ENCODE peak calls at places on chromosomes 7 and 10, in nine cellular contexts. X is choroid plexus epithelial cell, Y is AG04449, F is mucosa of descending colon, N is fibroblast of lung, R is hepatocyte, U is IMR-90, B is astrocyte of the spinal cord, O is fibroblast of pulmonary artery. A is an unnamed sample.

GRCh38 chr10:88582806-88583583 is at the start of gene RNLS:
- DNase-seq in X (peak), R (peak), B (peak), Y (no peak), U (peak), F (peak), O (peak), N (peak), A (peak)

GRCh38 chr10:124144536-124144935 is 51.1 kb upstream of the CHST15 start:
- DNase-seq in B (no peak), X (peak), F (no peak), N (no peak), Y (no peak), U (no peak), R (no peak), O (no peak), A (no peak)

GRCh38 chr7:6640246-6640721 is 3.2 kb downstream of the ZNF316 start:
- DNase-seq in O (peak), R (no peak), U (peak), N (peak), Y (no peak), B (peak), F (no peak), X (peak), A (peak)

GRCh38 chr10:103197177-103197576 is 4.1 kb upstream of the NT5C2 start:
- DNase-seq in X (peak), R (peak), F (no peak), N (peak), B (peak), U (peak), O (peak), Y (no peak), A (peak)

GRCh38 chr10:6537704-6538103 is 42.4 kb downstream of the PRKCQ start:
- DNase-seq in N (no peak), Y (no peak), B (no peak), U (no peak), O (no peak), R (no peak), F (no peak), X (no peak), A (no peak)

GRCh38 chr7:42373285-42373684 is 136.3 kb upstream of the GLI3 start:
- DNase-seq in N (no peak), F (no peak), U (no peak), B (no peak), O (no peak), R (no peak), X (no peak), Y (no peak), A (no peak)

GRCh38 chr10:60606343-60607080 is 171.8 kb upstream of the CDK1 start:
- DNase-seq in F (no peak), N (peak), Y (peak), B (peak), U (peak), X (peak), O (peak), R (peak), A (peak)

GRCh38 chr7:98452791-98453190 is 51.9 kb upstream of the BAIAP2L1 start:
- DNase-seq in B (no peak), O (no peak), U (no peak), R (no peak), F (no peak), Y (no peak), X (no peak), N (no peak), A (no peak)

GRCh38 chr10:128047991-128048826 is 78.0 kb downstream of the MKI67 start:
- DNase-seq in R (peak), U (peak), Y (no peak), O (peak), F (no peak), B (peak), N (peak), X (peak), A (peak)
- H3K4me3 ChIP-seq in R (no peak), U (no peak), Y (no peak), O (peak), F (no peak), B (no peak), N (no peak), X (no peak), A (peak)

DNA sequence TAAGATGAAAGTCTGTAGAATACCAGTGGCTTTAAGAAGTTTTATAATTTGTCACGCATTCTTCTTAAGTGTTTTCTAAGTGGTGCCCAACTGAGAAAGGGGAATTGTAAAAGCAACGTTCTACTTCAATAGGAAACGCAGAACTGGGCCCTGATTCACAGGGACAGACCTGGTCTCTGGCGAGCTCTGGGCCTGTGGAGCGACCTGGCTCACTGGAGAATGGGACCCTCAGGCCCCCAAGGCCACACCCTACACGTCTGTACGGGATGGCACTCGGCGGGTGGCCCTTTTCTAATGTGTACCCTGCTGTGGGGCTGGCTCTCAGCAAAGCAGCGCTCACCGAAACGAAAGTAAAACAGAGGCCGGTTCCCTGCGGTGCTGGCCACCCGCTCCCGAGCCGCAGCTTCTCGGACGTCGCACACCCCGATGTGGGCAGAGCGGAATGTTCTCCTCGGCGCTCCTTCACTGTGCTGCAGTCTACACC is 205.0 kb downstream of the DIP2C start:
- DNase-seq in B (peak), O (peak), Y (no peak), X (peak), U (peak), R (no peak), N (peak), F (peak), A (peak)
- H3K4me3 ChIP-seq in B (peak), O (peak), Y (peak), X (peak), U (peak), R (no peak), N (peak), F (no peak), A (peak)

GRCh38 chr10:10092581-10092980 is 925.1 kb upstream of the CELF2 start:
- DNase-seq in N (peak), Y (no peak), B (peak), O (peak), R (peak), U (peak), X (peak), F (no peak), A (peak)
- H3K4me3 ChIP-seq in N (no peak), Y (no peak), B (no peak), O (no peak), R (no peak), U (no peak), X (no peak), F (no peak), A (no peak)

GRCh38 chr7:70849580-70850235 is 282.2 kb upstream of the GALNT17 start:
- DNase-seq in B (no peak), O (no peak), N (no peak), U (no peak), X (no peak), R (no peak), F (no peak), Y (no peak), A (no peak)

DNA sequence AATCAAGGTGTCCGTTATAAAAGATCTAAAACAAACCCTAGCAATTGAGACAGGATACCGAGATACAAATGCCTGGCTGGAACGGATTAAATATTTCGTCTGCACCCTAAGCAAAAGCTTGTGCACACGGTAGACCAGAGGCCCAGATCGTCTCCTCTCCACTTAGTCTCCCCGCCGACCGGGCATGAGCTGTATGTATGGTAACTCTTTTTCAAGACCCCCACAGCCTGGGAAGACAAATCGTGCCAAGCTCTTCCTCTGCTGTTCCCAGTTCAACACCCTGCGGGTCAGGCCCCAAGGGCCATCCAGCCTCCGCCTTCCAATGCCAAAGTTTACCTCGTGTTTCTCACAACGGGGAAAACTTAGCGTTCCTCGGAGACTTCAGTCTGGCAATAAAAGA is 285.7 kb upstream of the GALNT17 start:
- DNase-seq in Y (no peak), O (no peak), B (no peak), R (no peak), U (no peak), X (no peak), N (no peak), F (no peak), A (no peak)
- H3K4me3 ChIP-seq in Y (no peak), O (no peak), B (no peak), R (no peak), U (no peak), X (no peak), N (no peak), F (no peak), A (no peak)

GRCh38 chr10:29850371-29850770 is 209.0 kb downstream of the JCAD start:
- DNase-seq in O (no peak), F (no peak), Y (no peak), X (no peak), U (no peak), N (no peak), B (no peak), R (no peak), A (no peak)

GRCh38 chr10:29846881-29847280 is 212.1 kb upstream of the SVIL start:
- DNase-seq in Y (no peak), F (no peak), O (no peak), R (no peak), B (no peak), X (no peak), N (no peak), U (no peak), A (no peak)

GRCh38 chr10:29849886-29850285 is 209.5 kb downstream of the JCAD start:
- DNase-seq in B (no peak), O (no peak), Y (no peak), X (peak), R (no peak), U (peak), F (no peak), N (no peak), A (peak)

GRCh38 chr10:29851241-29851640 is 208.1 kb downstream of the JCAD start:
- DNase-seq in N (no peak), B (no peak), X (no peak), O (no peak), Y (no peak), U (no peak), R (no peak), F (no peak), A (no peak)

GRCh38 chr10:29849434-29849833 is 210.0 kb downstream of the JCAD start:
- DNase-seq in X (peak), U (peak), F (no peak), B (peak), N (peak), O (peak), R (no peak), Y (no peak), A (peak)
- H3K4me3 ChIP-seq in X (peak), U (peak), F (no peak), B (no peak), N (peak), O (peak), R (no peak), Y (peak), A (peak)

GRCh38 chr10:11353229-11353896 is 258.1 kb downstream of the USP6NL start:
- DNase-seq in X (no peak), U (no peak), R (no peak), B (no peak), O (no peak), Y (no peak), F (no peak), N (no peak), A (no peak)

GRCh38 chr10:11355625-11356024 is 255.8 kb downstream of the USP6NL start:
- DNase-seq in N (no peak), O (no peak), B (no peak), Y (no peak), F (no peak), U (no peak), R (no peak), X (peak), A (no peak)

GRCh38 chr10:11351801-11352200 is 259.6 kb downstream of the USP6NL start:
- DNase-seq in Y (no peak), X (no peak), B (no peak), O (no peak), N (no peak), R (no peak), F (no peak), U (no peak), A (no peak)

GRCh38 chr10:11357361-11357760 is 254.1 kb downstream of the USP6NL start:
- DNase-seq in R (no peak), Y (no peak), N (no peak), X (no peak), O (no peak), B (no peak), U (no peak), F (no peak), A (no peak)

DNA sequence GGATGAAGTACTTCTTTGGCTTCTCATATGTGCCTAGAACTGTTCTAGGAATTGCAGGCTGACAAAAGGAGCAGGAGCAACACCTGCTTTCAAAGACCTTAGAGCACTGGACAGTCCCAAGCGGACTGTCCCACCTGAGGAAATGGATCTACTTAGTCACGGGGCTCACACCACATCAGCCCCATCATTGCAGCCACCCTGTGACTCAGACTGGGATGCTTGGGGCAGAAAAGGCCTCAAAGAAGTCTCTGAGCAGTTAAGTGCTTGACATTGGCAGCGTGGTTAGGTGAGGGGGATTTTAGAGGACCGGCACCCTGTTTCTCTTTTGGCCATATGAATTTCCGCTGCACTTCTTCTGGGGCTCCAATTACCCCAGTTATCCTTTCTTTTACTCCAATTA is 256.6 kb downstream of the USP6NL start:
- DNase-seq in R (no peak), O (no peak), Y (no peak), X (no peak), B (no peak), N (no peak), U (no peak), F (no peak), A (no peak)
- H3K4me3 ChIP-seq in R (no peak), O (no peak), Y (no peak), X (no peak), B (no peak), N (no peak), U (no peak), F (no peak), A (no peak)

GRCh38 chr10:97211229-97211628 is 25.5 kb upstream of the SLIT1 start:
- DNase-seq in R (no peak), B (no peak), U (no peak), X (no peak), O (no peak), Y (no peak), N (no peak), F (no peak), A (no peak)

GRCh38 chr10:97207131-97207530 is 21.4 kb upstream of the SLIT1 start:
- DNase-seq in F (no peak), N (no peak), Y (no peak), X (no peak), O (no peak), U (no peak), R (no peak), B (no peak), A (no peak)

GRCh38 chr10:97204826-97205679 is 19.3 kb upstream of the SLIT1 start:
- DNase-seq in O (no peak), Y (no peak), R (no peak), B (no peak), U (no peak), X (no peak), N (no peak), F (no peak), A (no peak)

GRCh38 chr10:97210576-97210975 is 24.8 kb upstream of the SLIT1 start:
- DNase-seq in U (peak), X (peak), R (peak), O (peak), N (peak), Y (no peak), B (peak), F (peak), A (peak)

DNA sequence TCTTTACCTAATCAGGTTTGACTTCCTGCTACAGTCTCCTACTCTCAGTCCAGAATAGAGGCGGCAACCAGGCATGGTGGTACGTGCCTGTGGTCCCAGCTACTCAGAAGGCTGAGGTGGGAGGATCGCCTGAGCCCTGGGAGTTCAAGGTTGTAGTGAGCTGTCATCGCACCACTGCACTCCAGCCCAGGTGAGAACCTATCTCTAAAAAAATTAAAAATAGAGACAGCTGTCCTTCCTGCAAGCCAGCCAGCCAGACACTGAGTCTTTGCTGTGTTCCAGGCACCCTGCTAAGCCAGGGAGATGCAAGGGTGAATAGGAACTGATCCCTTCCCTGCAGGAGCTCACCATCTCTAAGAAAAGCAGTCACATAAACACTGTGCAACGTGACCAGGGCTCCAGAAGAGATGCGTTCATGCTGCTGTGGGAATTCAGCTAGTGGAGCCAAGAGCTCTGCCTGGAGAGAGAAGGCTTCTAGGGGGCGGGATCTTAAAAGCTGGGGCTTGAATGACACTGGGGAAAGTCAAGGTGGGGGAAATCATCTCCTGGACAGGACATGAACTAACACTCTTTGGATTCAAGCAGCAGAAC is 22.1 kb upstream of the SLIT1 start:
- DNase-seq in Y (no peak), N (no peak), X (peak), U (no peak), B (peak), O (no peak), R (no peak), F (no peak), A (no peak)
- H3K4me3 ChIP-seq in Y (no peak), N (no peak), X (no peak), U (no peak), B (no peak), O (no peak), R (no peak), F (no peak), A (no peak)